ENCODE peak calls at places on chromosomes 16 and 17, in five cellular contexts. One of them, this sample, is unnamed.

GRCh38 chr16:47949276-47949675 is 206.5 kb downstream of the ABCC12 start:
- DNase-seq in fibroblast of lung: no peak
- DNase-seq in GM23338: no peak
- DNase-seq in PC-3: no peak
- DNase-seq in H1: no peak
- DNase-seq in this sample: no peak

GRCh38 chr17:79012563-79013134 is 3.1 kb upstream of the CANT1 start:
- DNase-seq in fibroblast of lung: no peak
- DNase-seq in GM23338: no peak
- DNase-seq in PC-3: no peak
- DNase-seq in H1: no peak
- DNase-seq in this sample: no peak

GRCh38 chr17:68428498-68429172 is 28.7 kb downstream of the WIPI1 start:
- DNase-seq in fibroblast of lung: no peak
- DNase-seq in GM23338: no peak
- DNase-seq in PC-3: no peak
- DNase-seq in H1: no peak
- DNase-seq in this sample: no peak

GRCh38 chr17:43917348-43918025 is 10.2 kb upstream of the MPP2 start:
- DNase-seq in fibroblast of lung: peak
- DNase-seq in GM23338: peak
- DNase-seq in PC-3: no peak
- DNase-seq in H1: peak
- DNase-seq in this sample: no peak

GRCh38 chr16:66511615-66512500 is 38.1 kb downstream of the TK2 start:
- DNase-seq in fibroblast of lung: peak
- DNase-seq in GM23338: peak
- DNase-seq in PC-3: peak
- DNase-seq in H1: peak
- DNase-seq in this sample: no peak

GRCh38 chr17:8893059-8893458 is 25.6 kb upstream of the PIK3R6 start:
- DNase-seq in fibroblast of lung: no peak
- DNase-seq in GM23338: no peak
- DNase-seq in PC-3: no peak
- DNase-seq in H1: no peak
- DNase-seq in this sample: no peak

GRCh38 chr17:47724705-47725104 is 8.3 kb upstream of the TBX21 start:
- DNase-seq in fibroblast of lung: no peak
- DNase-seq in GM23338: no peak
- DNase-seq in PC-3: no peak
- DNase-seq in H1: no peak
- DNase-seq in this sample: no peak

GRCh38 chr17:8140413-8141029 is 11.7 kb downstream of the PER1 start:
- DNase-seq in fibroblast of lung: no peak
- DNase-seq in GM23338: no peak
- DNase-seq in PC-3: no peak
- DNase-seq in H1: no peak
- DNase-seq in this sample: no peak

GRCh38 chr16:53502331-53503269 is at the start of gene AKTIP:
- DNase-seq in fibroblast of lung: peak
- DNase-seq in GM23338: peak
- DNase-seq in PC-3: peak
- DNase-seq in H1: peak
- DNase-seq in this sample: no peak

GRCh38 chr17:17171991-17172939 is 33.9 kb downstream of the PLD6 start:
- DNase-seq in fibroblast of lung: no peak
- DNase-seq in GM23338: peak
- DNase-seq in PC-3: no peak
- DNase-seq in H1: no peak
- DNase-seq in this sample: no peak

GRCh38 chr16:67199808-67200198 is 872 bp downstream of the ELMO3 start:
- DNase-seq in fibroblast of lung: no peak
- DNase-seq in GM23338: peak
- DNase-seq in PC-3: no peak
- DNase-seq in H1: peak
- DNase-seq in this sample: no peak

GRCh38 chr16:57720142-57720575 is 15.4 kb upstream of the KATNB1 start:
- DNase-seq in fibroblast of lung: peak
- DNase-seq in GM23338: peak
- DNase-seq in PC-3: peak
- DNase-seq in H1: peak
- DNase-seq in this sample: no peak

GRCh38 chr17:32912218-32912897 is 15.6 kb upstream of the TMEM98 start:
- DNase-seq in fibroblast of lung: peak
- DNase-seq in GM23338: peak
- DNase-seq in PC-3: peak
- DNase-seq in H1: no peak
- DNase-seq in this sample: peak

GRCh38 chr17:67942810-67943209 is 53.5 kb downstream of the C17orf58 start:
- DNase-seq in fibroblast of lung: peak
- DNase-seq in GM23338: peak
- DNase-seq in PC-3: peak
- DNase-seq in H1: no peak
- DNase-seq in this sample: no peak

GRCh38 chr17:39665642-39666221 is 583 bp downstream of the TCAP start:
- DNase-seq in fibroblast of lung: no peak
- DNase-seq in GM23338: no peak
- DNase-seq in PC-3: peak
- DNase-seq in H1: no peak
- DNase-seq in this sample: no peak

GRCh38 chr16:56630134-56630533 is 2.3 kb upstream of the MT1M start:
- DNase-seq in fibroblast of lung: no peak
- DNase-seq in GM23338: no peak
- DNase-seq in PC-3: no peak
- DNase-seq in H1: no peak
- DNase-seq in this sample: no peak

GRCh38 chr17:77373298-77374169 is 232.8 kb downstream of the SEC14L1 start:
- DNase-seq in fibroblast of lung: no peak
- DNase-seq in GM23338: peak
- DNase-seq in PC-3: no peak
- DNase-seq in H1: peak
- DNase-seq in this sample: no peak

GRCh38 chr17:81511800-81512559 is 619 bp downstream of the ACTG1 start:
- DNase-seq in fibroblast of lung: no peak
- DNase-seq in GM23338: no peak
- DNase-seq in PC-3: no peak
- DNase-seq in H1: no peak
- DNase-seq in this sample: no peak

GRCh38 chr17:39679521-39680192 is 8.2 kb downstream of the PGAP3 start:
- DNase-seq in fibroblast of lung: no peak
- DNase-seq in GM23338: no peak
- DNase-seq in PC-3: no peak
- DNase-seq in H1: no peak
- DNase-seq in this sample: no peak

GRCh38 chr17:81551458-81552243 is 502 bp downstream of the FAAP100 start:
- DNase-seq in fibroblast of lung: no peak
- DNase-seq in GM23338: peak
- DNase-seq in PC-3: peak
- DNase-seq in H1: no peak
- DNase-seq in this sample: no peak

GRCh38 chr17:82441686-82442487 is 8.7 kb downstream of the CYBC1 start:
- DNase-seq in fibroblast of lung: no peak
- DNase-seq in GM23338: no peak
- DNase-seq in PC-3: no peak
- DNase-seq in H1: no peak
- DNase-seq in this sample: no peak

GRCh38 chr17:59712856-59713255 is 5.4 kb downstream of the VMP1 start:
- DNase-seq in fibroblast of lung: no peak
- DNase-seq in GM23338: no peak
- DNase-seq in PC-3: no peak
- DNase-seq in H1: no peak
- DNase-seq in this sample: no peak

GRCh38 chr17:17041018-17041521 is 1.2 kb upstream of the MPRIP start:
- DNase-seq in fibroblast of lung: no peak
- DNase-seq in GM23338: no peak
- DNase-seq in PC-3: peak
- DNase-seq in H1: no peak
- DNase-seq in this sample: no peak

GRCh38 chr16:1965610-1966009 is 984 bp upstream of the RPS2 start:
- DNase-seq in fibroblast of lung: no peak
- DNase-seq in GM23338: no peak
- DNase-seq in PC-3: no peak
- DNase-seq in H1: no peak
- DNase-seq in this sample: no peak

GRCh38 chr16:14024300-14024699 is 46.8 kb upstream of the MRTFB start:
- DNase-seq in fibroblast of lung: peak
- DNase-seq in GM23338: no peak
- DNase-seq in PC-3: peak
- DNase-seq in H1: no peak
- DNase-seq in this sample: no peak

GRCh38 chr17:59963738-59964454 is 644 bp downstream of the RNFT1 start:
- DNase-seq in fibroblast of lung: peak
- DNase-seq in GM23338: peak
- DNase-seq in PC-3: peak
- DNase-seq in H1: peak
- DNase-seq in this sample: no peak

GRCh38 chr16:57676624-57677085 is 8.5 kb downstream of the ADGRG3 start:
- DNase-seq in fibroblast of lung: no peak
- DNase-seq in GM23338: no peak
- DNase-seq in PC-3: peak
- DNase-seq in H1: no peak
- DNase-seq in this sample: no peak

GRCh38 chr16:49434733-49435132 is 61.1 kb downstream of the C16orf78 start:
- DNase-seq in fibroblast of lung: no peak
- DNase-seq in GM23338: no peak
- DNase-seq in PC-3: no peak
- DNase-seq in H1: no peak
- DNase-seq in this sample: no peak

DNA sequence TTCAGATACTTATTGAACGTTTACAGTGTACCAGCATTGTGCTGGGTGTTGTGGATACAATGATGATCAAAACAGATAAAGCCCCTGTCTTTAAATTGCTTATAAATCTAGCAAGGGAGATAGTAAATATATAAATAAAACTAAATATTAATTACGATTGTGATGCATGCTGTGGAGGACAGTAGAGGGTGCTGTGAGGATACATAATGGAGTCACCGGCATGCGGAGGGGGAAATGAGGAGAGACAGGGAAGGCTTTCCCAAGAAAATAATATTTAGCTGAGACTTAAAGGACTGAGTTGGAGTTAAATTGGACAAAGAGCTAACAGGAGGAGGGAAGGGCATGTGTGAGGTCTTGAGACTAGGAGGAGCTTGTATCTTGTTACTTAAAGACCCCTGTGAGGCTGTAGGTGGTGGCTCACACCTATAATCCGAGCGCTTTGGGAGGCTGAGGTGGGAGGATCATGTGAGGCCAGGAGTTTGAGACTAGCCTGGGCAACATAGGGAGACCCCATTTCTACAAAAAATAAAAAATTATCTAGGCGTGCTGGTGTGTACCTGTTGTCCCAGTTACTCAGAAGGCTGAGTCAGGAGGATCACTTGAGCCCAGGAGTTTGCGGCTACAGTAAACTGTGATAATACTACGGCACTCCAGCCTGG is 2.4 kb downstream of the DHRS7B start:
- DNase-seq in fibroblast of lung: peak
- DNase-seq in GM23338: peak
- DNase-seq in PC-3: peak
- DNase-seq in H1: no peak
- DNase-seq in this sample: no peak
- TF ChIP-seq CTCF in fibroblast of lung: peak
- TF ChIP-seq CTCF in GM23338: peak
- TF ChIP-seq CTCF in PC-3: peak
- TF ChIP-seq CTCF in H1: peak
- TF ChIP-seq CTCF in this sample: peak

GRCh38 chr16:71552698-71553503 is 24.0 kb downstream of the TAT start:
- DNase-seq in fibroblast of lung: no peak
- DNase-seq in GM23338: peak
- DNase-seq in PC-3: peak
- DNase-seq in H1: no peak
- DNase-seq in this sample: no peak
- TF ChIP-seq CTCF in fibroblast of lung: no peak
- TF ChIP-seq CTCF in GM23338: peak
- TF ChIP-seq CTCF in PC-3: peak
- TF ChIP-seq CTCF in H1: peak
- TF ChIP-seq CTCF in this sample: no peak

GRCh38 chr17:63774141-63774981 is at the start of gene DDX42:
- DNase-seq in fibroblast of lung: peak
- DNase-seq in GM23338: peak
- DNase-seq in PC-3: peak
- DNase-seq in H1: no peak
- DNase-seq in this sample: peak
- TF ChIP-seq CTCF in fibroblast of lung: peak
- TF ChIP-seq CTCF in GM23338: peak
- TF ChIP-seq CTCF in PC-3: no peak
- TF ChIP-seq CTCF in H1: no peak
- TF ChIP-seq CTCF in this sample: peak

GRCh38 chr17:50911450-50911849 is 45.3 kb upstream of the TOB1 start:
- DNase-seq in fibroblast of lung: no peak
- DNase-seq in GM23338: no peak
- DNase-seq in PC-3: no peak
- DNase-seq in H1: no peak
- DNase-seq in this sample: no peak

GRCh38 chr17:50914510-50914849 is 48.3 kb upstream of the TOB1 start:
- DNase-seq in fibroblast of lung: no peak
- DNase-seq in GM23338: no peak
- DNase-seq in PC-3: no peak
- DNase-seq in H1: no peak
- DNase-seq in this sample: no peak

GRCh38 chr17:50909765-50910661 is 43.9 kb upstream of the TOB1 start:
- DNase-seq in fibroblast of lung: no peak
- DNase-seq in GM23338: no peak
- DNase-seq in PC-3: no peak
- DNase-seq in H1: no peak
- DNase-seq in this sample: no peak

GRCh38 chr17:50913120-50913519 is 47.0 kb upstream of the TOB1 start:
- DNase-seq in fibroblast of lung: no peak
- DNase-seq in GM23338: no peak
- DNase-seq in PC-3: no peak
- DNase-seq in H1: no peak
- DNase-seq in this sample: no peak

DNA sequence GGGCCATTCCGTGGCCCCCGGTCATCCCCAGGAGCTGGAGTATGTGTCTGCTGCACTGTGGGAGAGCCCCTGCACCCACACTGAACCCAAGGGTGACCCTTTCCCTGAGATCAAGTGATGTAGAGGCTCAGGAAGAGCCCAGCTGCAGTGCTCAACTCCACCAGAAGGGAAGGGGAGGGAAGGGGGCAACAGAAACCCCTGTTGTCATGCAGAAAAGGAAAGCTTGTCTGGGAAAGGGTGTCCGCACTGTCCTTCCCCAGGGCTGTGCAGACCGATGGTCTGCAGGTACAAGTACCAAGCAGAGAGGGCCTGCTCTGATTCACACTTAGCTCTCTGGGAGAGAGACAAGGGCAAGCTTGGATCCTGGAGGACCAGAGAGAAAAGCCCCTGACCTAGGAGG is 45.7 kb upstream of the TOB1 start:
- DNase-seq in fibroblast of lung: no peak
- DNase-seq in GM23338: peak
- DNase-seq in PC-3: no peak
- DNase-seq in H1: no peak
- DNase-seq in this sample: no peak
- TF ChIP-seq CTCF in fibroblast of lung: no peak
- TF ChIP-seq CTCF in GM23338: peak
- TF ChIP-seq CTCF in PC-3: no peak
- TF ChIP-seq CTCF in H1: peak
- TF ChIP-seq CTCF in this sample: peak